ENCODE peak calls at places on chromosomes 5 and 9, in seven cellular contexts. K is PC-3; S is naive thymus-derived CD4-positive, alpha-beta T cell; D is neural progenitor cell; R is tibial artery; N is CD4-positive, alpha-beta memory T cell; X is body of pancreas. T is an unnamed sample. For H3K4me1, the result is how much of the 10 kb centered on the place peaks cover.

GRCh38 chr5:139700711-139701693 is 52.9 kb downstream of the CXXC5 start:
- DNase-seq in K (no peak), S (no peak), D (peak), R (no peak), N (no peak), X (peak), T (peak)

GRCh38 chr5:154238776-154239481 is 48.4 kb downstream of the GALNT10 start:
- DNase-seq in K (no peak), S (no peak), D (no peak), R (no peak), N (no peak), X (no peak), T (no peak)

GRCh38 chr5:173582198-173583092 is 34.0 kb downstream of the BOD1 start:
- DNase-seq in K (no peak), S (no peak), D (no peak), R (no peak), N (no peak), X (no peak), T (no peak)

GRCh38 chr9:21967169-21967568 is 27.0 kb downstream of the CDKN2A start:
- DNase-seq in K (no peak), S (no peak), D (peak), R (no peak), N (no peak), X (no peak), T (no peak)

GRCh38 chr5:52269853-52270252 is 517.9 kb upstream of the ITGA1 start:
- DNase-seq in K (no peak), S (no peak), D (no peak), R (no peak), N (no peak), X (no peak), T (no peak)

GRCh38 chr5:141878186-141878770 is at the start of gene PCDH1:
- DNase-seq in K (peak), S (peak), D (peak), R (peak), N (peak), X (peak), T (peak)

GRCh38 chr5:114237766-114238165 is 124.1 kb upstream of the KCNN2 start:
- DNase-seq in K (peak), S (no peak), D (no peak), R (no peak), N (no peak), X (no peak), T (no peak)

GRCh38 chr9:132578367-132578932 is 4.0 kb upstream of the BARHL1 start:
- DNase-seq in K (no peak), S (no peak), D (no peak), R (no peak), N (no peak), X (no peak), T (no peak)

GRCh38 chr9:90919883-90920282 is 118.3 kb downstream of the SYK start:
- DNase-seq in K (no peak), S (no peak), D (no peak), R (peak), N (no peak), X (peak), T (no peak)

GRCh38 chr5:159048298-159048697 is 51.4 kb downstream of the EBF1 start:
- DNase-seq in K (no peak), S (no peak), D (no peak), R (no peak), N (no peak), X (no peak), T (no peak)

GRCh38 chr9:26548766-26549290 is 343.8 kb downstream of the CAAP1 start:
- DNase-seq in K (no peak), S (no peak), D (no peak), R (no peak), N (no peak), X (no peak), T (no peak)

GRCh38 chr5:342501-343460 is 21.3 kb downstream of the AHRR start:
- DNase-seq in K (no peak), S (no peak), D (no peak), R (no peak), N (no peak), X (no peak), T (no peak)

GRCh38 chr9:135343733-135344522 is 135.7 kb upstream of the PPP1R26 start:
- DNase-seq in K (peak), S (no peak), D (peak), R (no peak), N (peak), X (peak), T (peak)

GRCh38 chr9:83199240-83199639 is 136.3 kb upstream of the RASEF start:
- DNase-seq in K (peak), S (no peak), D (peak), R (no peak), N (no peak), X (peak), T (peak)

GRCh38 chr5:96096724-96097123 is 135.1 kb upstream of the ELL2 start:
- DNase-seq in K (peak), S (no peak), D (no peak), R (no peak), N (no peak), X (no peak), T (no peak)

GRCh38 chr5:61466017-61466416 is 134.0 kb downstream of the ZSWIM6 start:
- DNase-seq in K (no peak), S (no peak), D (no peak), R (no peak), N (no peak), X (no peak), T (no peak)

GRCh38 chr5:53128481-53128880 is 18.9 kb upstream of the MOCS2 start:
- DNase-seq in K (no peak), S (no peak), D (no peak), R (no peak), N (no peak), X (no peak), T (no peak)

GRCh38 chr5:115033861-115034260 is 135.8 kb downstream of the TRIM36 start:
- DNase-seq in K (no peak), S (no peak), D (peak), R (no peak), N (no peak), X (no peak), T (no peak)

GRCh38 chr9:97900738-97901565 is 21.3 kb downstream of the TRMO start:
- DNase-seq in K (peak), S (peak), D (peak), R (no peak), N (peak), X (peak), T (peak)

GRCh38 chr5:1104327-1105006 is 7.4 kb downstream of the SLC12A7 start:
- DNase-seq in K (no peak), S (peak), D (no peak), R (no peak), N (peak), X (no peak), T (peak)

GRCh38 chr9:133703571-133704399 is 34.4 kb downstream of the SARDH start:
- DNase-seq in K (no peak), S (peak), D (no peak), R (no peak), N (no peak), X (no peak), T (no peak)

GRCh38 chr5:1729641-1730486 is 69.8 kb downstream of the MRPL36 start:
- DNase-seq in K (no peak), S (no peak), D (no peak), R (peak), N (no peak), X (no peak), T (no peak)

GRCh38 chr5:155101697-155102096 is 88.1 kb downstream of the KIF4B start:
- DNase-seq in K (no peak), S (no peak), D (no peak), R (no peak), N (no peak), X (no peak), T (no peak)

GRCh38 chr9:109903515-109904138 is 123.6 kb downstream of the PALM2AKAP2 start:
- DNase-seq in K (peak), S (peak), D (peak), R (peak), N (peak), X (peak), T (peak)

GRCh38 chr9:105308448-105309412 is 64.3 kb downstream of the SLC44A1 start:
- DNase-seq in K (no peak), S (no peak), D (no peak), R (no peak), N (no peak), X (no peak), T (peak)

GRCh38 chr9:35814106-35814840 is 569 bp downstream of the HINT2 start:
- DNase-seq in K (peak), S (no peak), D (peak), R (peak), N (no peak), X (peak), T (peak)

GRCh38 chr5:86684222-86684621 is 66.5 kb downstream of the COX7C start:
- DNase-seq in K (peak), S (no peak), D (no peak), R (no peak), N (no peak), X (no peak), T (no peak)

GRCh38 chr5:82534891-82535395 is 256.8 kb upstream of the RPS23 start:
- DNase-seq in K (no peak), S (no peak), D (no peak), R (no peak), N (no peak), X (no peak), T (no peak)

GRCh38 chr5:73565166-73565968 is at the start of the genes ANKRA2 and UTP15:
- DNase-seq in K (peak), S (peak), D (peak), R (peak), N (peak), X (peak), T (peak)

GRCh38 chr5:151477106-151477505 is 29.7 kb downstream of the SLC36A1 start:
- DNase-seq in K (no peak), S (no peak), D (no peak), R (no peak), N (no peak), X (no peak), T (no peak)

GRCh38 chr9:4235951-4236804 is 63.7 kb downstream of the GLIS3 start:
- DNase-seq in K (peak), S (no peak), D (no peak), R (no peak), N (no peak), X (peak), T (no peak)

GRCh38 chr9:81317223-81317622 is 372.1 kb downstream of the TLE1 start:
- DNase-seq in K (no peak), S (no peak), D (no peak), R (no peak), N (no peak), X (no peak), T (no peak)

GRCh38 chr5:73370620-73371583 is 77.7 kb downstream of the FOXD1 start:
- DNase-seq in K (peak), S (no peak), D (no peak), R (no peak), N (no peak), X (no peak), T (no peak)

GRCh38 chr5:169591636-169592035 is 8.1 kb downstream of the SPDL1 start:
- DNase-seq in K (peak), S (no peak), D (no peak), R (no peak), N (no peak), X (no peak), T (no peak)

GRCh38 chr9:81620009-81620405 is 69.3 kb downstream of the TLE1 start:
- DNase-seq in K (no peak), S (peak), D (no peak), R (no peak), N (no peak), X (no peak), T (no peak)

GRCh38 chr5:129094924-129095797 is 612 bp downstream of the ISOC1 start:
- DNase-seq in K (peak), S (peak), D (peak), R (peak), N (no peak), X (peak), T (peak)

GRCh38 chr5:109439593-109439992 is 29.8 kb upstream of the PJA2 start:
- DNase-seq in K (no peak), S (no peak), D (no peak), R (no peak), N (no peak), X (no peak), T (no peak)

GRCh38 chr5:43034591-43034968 is 5.5 kb downstream of the ANXA2R start:
- DNase-seq in K (peak), S (no peak), D (peak), R (no peak), N (no peak), X (no peak), T (no peak)

GRCh38 chr5:43036856-43037711 is 3.0 kb downstream of the ANXA2R start:
- DNase-seq in K (peak), S (no peak), D (peak), R (no peak), N (no peak), X (no peak), T (peak)

GRCh38 chr5:43036409-43036808 is 3.7 kb downstream of the ANXA2R start:
- DNase-seq in K (no peak), S (no peak), D (no peak), R (no peak), N (no peak), X (no peak), T (no peak)

GRCh38 chr5:43037929-43038510 is 2.1 kb downstream of the ANXA2R start:
- DNase-seq in K (peak), S (peak), D (peak), R (no peak), N (peak), X (no peak), T (peak)

DNA sequence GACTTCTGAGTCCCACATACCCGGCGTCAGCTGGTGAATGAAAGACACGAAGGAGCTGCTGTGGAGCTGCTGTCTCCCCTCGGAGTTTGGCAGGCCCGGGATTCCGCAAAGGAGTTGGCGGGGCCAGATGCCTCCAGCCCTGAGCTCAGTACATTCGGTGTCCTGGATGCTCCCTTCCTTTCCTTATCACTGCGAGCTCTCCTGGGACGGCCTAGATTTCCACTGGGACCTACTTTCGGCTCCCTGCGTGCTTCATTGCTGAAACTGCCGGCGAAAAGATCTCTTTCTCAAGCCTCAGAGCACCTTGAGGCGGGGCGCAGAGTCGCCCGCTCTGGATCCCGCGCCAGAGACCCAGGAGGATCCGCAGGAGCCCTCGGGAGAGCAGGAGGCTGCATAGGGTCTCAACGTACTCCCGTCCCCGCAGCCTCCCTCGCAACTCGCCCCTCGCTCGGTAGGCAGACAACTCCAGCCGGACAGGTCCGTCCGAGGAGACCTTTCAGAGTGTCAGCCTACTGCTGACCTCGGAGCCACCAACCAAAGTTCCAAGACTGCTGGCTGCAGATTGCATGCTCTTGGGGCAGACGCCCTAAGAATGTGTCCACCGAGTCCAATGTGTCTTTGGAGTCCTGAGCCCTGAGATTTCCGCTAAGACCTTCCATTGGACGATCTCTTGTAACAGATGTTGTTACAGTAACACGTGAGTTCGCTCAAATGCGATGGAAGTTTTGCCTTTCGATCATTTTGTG is 6.1 kb downstream of the ANXA2R start:
- DNase-seq in K (no peak), S (no peak), D (peak), R (no peak), N (no peak), X (no peak), T (no peak)
- H3K4me3 ChIP-seq in K (peak), S (no peak), D (no peak), R (no peak), N (no peak), X (no peak), T (no peak)

DNA sequence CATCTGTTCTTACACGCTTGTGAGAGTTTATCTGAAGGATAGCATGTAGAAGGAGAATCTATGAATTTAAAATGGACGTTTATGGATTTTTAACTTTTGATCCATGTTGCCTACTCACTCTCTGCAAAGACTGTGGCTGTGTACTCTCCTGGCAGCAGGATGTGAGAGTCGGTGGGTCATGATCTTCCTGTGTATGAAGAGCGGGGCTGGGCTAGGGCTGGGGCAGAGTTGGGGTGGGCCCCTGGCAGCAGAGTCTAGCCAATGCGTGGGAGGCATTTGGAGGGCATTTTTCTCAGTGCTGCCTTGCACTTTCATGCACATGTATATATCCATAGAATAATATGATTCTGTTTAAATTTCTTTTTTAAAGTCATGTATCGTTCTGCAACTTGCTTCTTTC is 24.0 kb upstream of the DAB2IP start:
- DNase-seq in K (no peak), S (no peak), D (no peak), R (no peak), N (no peak), X (no peak), T (no peak)
- H3K4me1 ChIP-seq in K (under half), S (under half), D (under half), R (under half), N (under half), X (under half), T (under half)

GRCh38 chr9:750264-750967 is 91.1 kb upstream of the DMRT1 start:
- DNase-seq in K (no peak), S (no peak), D (no peak), R (peak), N (no peak), X (no peak), T (no peak)
- H3K27ac ChIP-seq in K (peak), S (no peak), D (no peak), R (peak), N (no peak), X (no peak), T (no peak)

GRCh38 chr9:100370064-100370723 is 17.5 kb upstream of the TEX10 start:
- DNase-seq in K (peak), S (no peak), D (no peak), R (no peak), N (no peak), X (no peak), T (no peak)

GRCh38 chr9:100375677-100376076 is 22.9 kb upstream of the TEX10 start:
- DNase-seq in K (no peak), S (no peak), D (no peak), R (no peak), N (no peak), X (no peak), T (no peak)

GRCh38 chr9:100368672-100369071 is 15.9 kb upstream of the TEX10 start:
- DNase-seq in K (no peak), S (no peak), D (no peak), R (no peak), N (no peak), X (no peak), T (peak)

GRCh38 chr9:100377015-100377414 is 24.3 kb upstream of the TEX10 start:
- DNase-seq in K (no peak), S (no peak), D (no peak), R (no peak), N (no peak), X (no peak), T (no peak)

GRCh38 chr9:100372648-100373047 is 19.9 kb upstream of the TEX10 start:
- DNase-seq in K (no peak), S (no peak), D (no peak), R (no peak), N (no peak), X (no peak), T (no peak)
- H3K4me3 ChIP-seq in K (no peak), S (no peak), D (no peak), R (no peak), N (no peak), X (no peak), T (no peak)

GRCh38 chr9:650362-650761 is 191.1 kb upstream of the DMRT1 start:
- DNase-seq in K (no peak), S (no peak), D (peak), R (no peak), N (no peak), X (no peak), T (no peak)

GRCh38 chr9:649128-650074 is 192.1 kb upstream of the DMRT1 start:
- DNase-seq in K (no peak), S (no peak), D (no peak), R (no peak), N (no peak), X (no peak), T (no peak)

GRCh38 chr9:652896-653295 is 188.6 kb upstream of the DMRT1 start:
- DNase-seq in K (no peak), S (no peak), D (no peak), R (peak), N (no peak), X (peak), T (no peak)

GRCh38 chr9:653421-653820 is 188.1 kb upstream of the DMRT1 start:
- DNase-seq in K (no peak), S (no peak), D (no peak), R (no peak), N (no peak), X (no peak), T (no peak)

DNA sequence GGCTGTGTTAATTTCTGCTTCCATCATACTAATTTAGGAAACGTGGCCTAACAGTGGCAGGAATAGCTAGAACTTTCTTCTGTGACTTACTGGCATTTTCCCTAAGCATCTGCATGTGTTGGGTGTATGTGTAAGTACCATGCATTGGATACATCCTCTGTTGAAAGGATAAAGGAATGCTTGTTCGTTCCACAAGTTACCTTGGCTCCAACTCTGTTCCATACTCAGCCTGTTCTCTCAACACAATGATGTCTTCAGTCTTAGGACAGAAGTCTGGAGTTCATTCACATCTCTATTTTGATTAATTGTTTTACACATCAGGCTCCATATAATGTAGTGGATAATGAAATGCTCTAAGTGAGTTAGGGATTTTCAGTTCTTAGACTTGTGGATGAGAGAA is 190.1 kb upstream of the DMRT1 start:
- DNase-seq in K (no peak), S (no peak), D (no peak), R (no peak), N (no peak), X (no peak), T (no peak)
- H3K4me1 ChIP-seq in K (under half), S (under half), D (under half), R (under half), N (under half), X (under half), T (under half)

DNA sequence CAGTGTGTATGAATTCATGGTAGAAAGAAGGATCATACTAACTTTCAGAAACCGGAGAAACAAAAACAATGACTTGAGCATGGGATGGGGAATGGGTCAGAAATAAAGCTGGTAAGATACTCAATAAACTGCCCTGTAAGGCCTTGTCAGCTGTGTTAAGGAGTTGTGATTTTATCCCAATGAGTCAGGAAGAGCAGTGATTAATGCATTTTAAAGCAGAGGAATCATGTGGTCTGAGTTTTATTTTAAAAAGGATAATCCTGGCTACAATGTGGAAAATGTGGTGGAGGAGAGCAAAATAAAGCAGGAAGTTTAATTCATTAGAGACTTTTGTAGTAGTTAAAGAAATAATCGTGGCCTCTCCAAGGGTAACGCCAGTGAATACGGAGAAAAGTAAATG is 28.7 kb downstream of the DHX29 start:
- DNase-seq in K (peak), S (no peak), D (no peak), R (no peak), N (no peak), X (no peak), T (no peak)
- H3K27ac ChIP-seq in K (no peak), S (no peak), D (no peak), R (no peak), N (no peak), X (no peak), T (no peak)